ENCODE peak calls at places on chromosomes 4 and X, in seven cellular contexts. One of them, this sample, is unnamed.

GRCh38 chr4:25769251-25769650 is 93.5 kb downstream of the SEL1L3 start:
- DNase-seq in small intestine: no peak
- DNase-seq in mesendoderm: peak; percentile 11
- DNase-seq in RWPE2: no peak
- DNase-seq in prostate gland: no peak
- DNase-seq in pancreas: no peak
- DNase-seq in Caco-2: no peak
- DNase-seq in this sample: no peak

GRCh38 chrX:75276666-75277065 is 2.8 kb downstream of the UPRT start:
- DNase-seq in RWPE2: no peak
- DNase-seq in prostate gland: no peak
- DNase-seq in pancreas: no peak
- DNase-seq in small intestine: no peak
- DNase-seq in Caco-2: no peak
- DNase-seq in mesendoderm: no peak
- DNase-seq in this sample: no peak

GRCh38 chr4:87044511-87045369 is 109.9 kb downstream of the AFF1 start:
- DNase-seq in prostate gland: no peak
- DNase-seq in Caco-2: no peak
- DNase-seq in small intestine: no peak
- DNase-seq in pancreas: no peak
- DNase-seq in mesendoderm: peak; percentile 74
- DNase-seq in RWPE2: no peak
- DNase-seq in this sample: no peak

GRCh38 chrX:46326161-46326560 is 219.1 kb downstream of the ZNF674 start:
- DNase-seq in small intestine: no peak
- DNase-seq in pancreas: no peak
- DNase-seq in prostate gland: no peak
- DNase-seq in RWPE2: no peak
- DNase-seq in Caco-2: no peak
- DNase-seq in mesendoderm: peak; percentile 75
- DNase-seq in this sample: no peak

GRCh38 chr4:73259552-73260140 is 1.0 kb upstream of the ANKRD17 start:
- DNase-seq in Caco-2: no peak
- DNase-seq in small intestine: no peak
- DNase-seq in prostate gland: no peak
- DNase-seq in RWPE2: no peak
- DNase-seq in pancreas: no peak
- DNase-seq in mesendoderm: no peak
- DNase-seq in this sample: peak; percentile 44

GRCh38 chr4:102338405-102338804 is 6.9 kb downstream of the SLC39A8 start:
- DNase-seq in RWPE2: no peak
- DNase-seq in prostate gland: no peak
- DNase-seq in pancreas: no peak
- DNase-seq in small intestine: no peak
- DNase-seq in Caco-2: no peak
- DNase-seq in mesendoderm: no peak
- DNase-seq in this sample: no peak

GRCh38 chr4:6472387-6473263 is at the start of gene PPP2R2C:
- DNase-seq in small intestine: no peak
- DNase-seq in Caco-2: no peak
- DNase-seq in mesendoderm: peak; percentile 38
- DNase-seq in prostate gland: no peak
- DNase-seq in RWPE2: no peak
- DNase-seq in pancreas: no peak
- DNase-seq in this sample: no peak

GRCh38 chrX:130118396-130118795 is 8.1 kb upstream of the ELF4 start:
- DNase-seq in small intestine: no peak
- DNase-seq in RWPE2: no peak
- DNase-seq in Caco-2: no peak
- DNase-seq in pancreas: no peak
- DNase-seq in mesendoderm: no peak
- DNase-seq in prostate gland: no peak
- DNase-seq in this sample: no peak

GRCh38 chr4:42397256-42397634 is at the start of gene SHISA3:
- DNase-seq in RWPE2: no peak
- DNase-seq in Caco-2: no peak
- DNase-seq in small intestine: peak; percentile 29
- DNase-seq in prostate gland: no peak
- DNase-seq in mesendoderm: peak; percentile 87
- DNase-seq in pancreas: peak; percentile 47
- DNase-seq in this sample: peak; percentile 46

GRCh38 chr4:40016007-40016406 is 38.3 kb upstream of the PDS5A start:
- DNase-seq in pancreas: no peak
- DNase-seq in prostate gland: no peak
- DNase-seq in Caco-2: no peak
- DNase-seq in RWPE2: no peak
- DNase-seq in small intestine: no peak
- DNase-seq in mesendoderm: no peak
- DNase-seq in this sample: no peak

GRCh38 chr4:137648531-137648930 is 116.2 kb upstream of the PCDH18 start:
- DNase-seq in RWPE2: no peak
- DNase-seq in pancreas: no peak
- DNase-seq in Caco-2: no peak
- DNase-seq in mesendoderm: no peak
- DNase-seq in prostate gland: no peak
- DNase-seq in small intestine: no peak
- DNase-seq in this sample: no peak

GRCh38 chr4:112509243-112510190 is 6.5 kb downstream of the NEUROG2 start:
- DNase-seq in mesendoderm: peak; percentile 56
- DNase-seq in small intestine: no peak
- DNase-seq in Caco-2: no peak
- DNase-seq in pancreas: no peak
- DNase-seq in RWPE2: no peak
- DNase-seq in prostate gland: no peak
- DNase-seq in this sample: no peak

GRCh38 chr4:173185832-173186545 is 17.4 kb downstream of the GALNT7 start:
- DNase-seq in Caco-2: no peak
- DNase-seq in mesendoderm: no peak
- DNase-seq in pancreas: no peak
- DNase-seq in small intestine: peak; percentile 94
- DNase-seq in prostate gland: no peak
- DNase-seq in RWPE2: no peak
- DNase-seq in this sample: no peak

GRCh38 chrX:131987252-131987651 is 35.9 kb upstream of the STK26 start:
- DNase-seq in mesendoderm: no peak
- DNase-seq in prostate gland: no peak
- DNase-seq in Caco-2: no peak
- DNase-seq in pancreas: no peak
- DNase-seq in RWPE2: no peak
- DNase-seq in small intestine: peak; percentile 24
- DNase-seq in this sample: no peak

GRCh38 chr4:107600456-107600855 is 119.6 kb downstream of the PAPSS1 start:
- DNase-seq in small intestine: no peak
- DNase-seq in prostate gland: no peak
- DNase-seq in mesendoderm: peak; percentile 52
- DNase-seq in RWPE2: no peak
- DNase-seq in Caco-2: no peak
- DNase-seq in pancreas: no peak
- DNase-seq in this sample: no peak

GRCh38 chr4:143286733-143287570 is 49.7 kb upstream of the GAB1 start:
- DNase-seq in small intestine: no peak
- DNase-seq in Caco-2: no peak
- DNase-seq in RWPE2: no peak
- DNase-seq in prostate gland: no peak
- DNase-seq in mesendoderm: no peak
- DNase-seq in pancreas: no peak
- DNase-seq in this sample: no peak

GRCh38 chr4:42605264-42605663 is 51.6 kb downstream of the ATP8A1 start:
- DNase-seq in mesendoderm: peak; percentile 76
- DNase-seq in pancreas: no peak
- DNase-seq in small intestine: no peak
- DNase-seq in RWPE2: no peak
- DNase-seq in prostate gland: no peak
- DNase-seq in Caco-2: no peak
- DNase-seq in this sample: no peak

GRCh38 chrX:19225906-19226305 is 103.6 kb upstream of the ADGRG2 start:
- DNase-seq in prostate gland: peak; percentile 4
- DNase-seq in small intestine: peak; percentile 0
- DNase-seq in Caco-2: no peak
- DNase-seq in RWPE2: no peak
- DNase-seq in mesendoderm: peak; percentile 81
- DNase-seq in pancreas: no peak
- DNase-seq in this sample: no peak

GRCh38 chr4:38111717-38112116 is 151.5 kb downstream of the PTTG2 start:
- DNase-seq in RWPE2: no peak
- DNase-seq in small intestine: no peak
- DNase-seq in prostate gland: no peak
- DNase-seq in pancreas: no peak
- DNase-seq in mesendoderm: no peak
- DNase-seq in Caco-2: no peak
- DNase-seq in this sample: no peak

GRCh38 chr4:68304731-68305130 is 45.2 kb downstream of the YTHDC1 start:
- DNase-seq in mesendoderm: no peak
- DNase-seq in Caco-2: no peak
- DNase-seq in pancreas: no peak
- DNase-seq in RWPE2: no peak
- DNase-seq in small intestine: no peak
- DNase-seq in prostate gland: no peak
- DNase-seq in this sample: no peak

GRCh38 chr4:8818063-8818881 is 53.4 kb downstream of the HMX1 start:
- DNase-seq in small intestine: no peak
- DNase-seq in RWPE2: peak; percentile 38
- DNase-seq in Caco-2: peak; percentile 26
- DNase-seq in mesendoderm: no peak
- DNase-seq in prostate gland: no peak
- DNase-seq in pancreas: peak; percentile 40
- DNase-seq in this sample: no peak

GRCh38 chr4:37446016-37446415 is 201.5 kb downstream of the NWD2 start:
- DNase-seq in pancreas: no peak
- DNase-seq in prostate gland: no peak
- DNase-seq in small intestine: no peak
- DNase-seq in RWPE2: no peak
- DNase-seq in Caco-2: no peak
- DNase-seq in mesendoderm: no peak
- DNase-seq in this sample: no peak

GRCh38 chrX:23332101-23332887 is 2.4 kb upstream of the PTCHD1 start:
- DNase-seq in pancreas: no peak
- DNase-seq in prostate gland: peak; percentile 6
- DNase-seq in Caco-2: no peak
- DNase-seq in mesendoderm: no peak
- DNase-seq in small intestine: no peak
- DNase-seq in RWPE2: no peak
- DNase-seq in this sample: no peak

GRCh38 chrX:23334871-23335599 is 386 bp downstream of the PTCHD1 start:
- DNase-seq in small intestine: no peak
- DNase-seq in RWPE2: no peak
- DNase-seq in mesendoderm: peak; percentile 40
- DNase-seq in Caco-2: no peak
- DNase-seq in pancreas: peak; percentile 65
- DNase-seq in prostate gland: no peak
- DNase-seq in this sample: no peak

GRCh38 chrX:23332888-23333821 is 1.5 kb upstream of the PTCHD1 start:
- DNase-seq in pancreas: no peak
- DNase-seq in Caco-2: no peak
- DNase-seq in prostate gland: no peak
- DNase-seq in RWPE2: no peak
- DNase-seq in mesendoderm: peak; percentile 69
- DNase-seq in small intestine: no peak
- DNase-seq in this sample: no peak

GRCh38 chrX:23334536-23334870 is at the start of gene PTCHD1:
- DNase-seq in Caco-2: no peak
- DNase-seq in prostate gland: no peak
- DNase-seq in RWPE2: no peak
- DNase-seq in pancreas: no peak
- DNase-seq in mesendoderm: no peak
- DNase-seq in small intestine: no peak
- DNase-seq in this sample: no peak

GRCh38 chrX:23333842-23334535 is 660 bp upstream of the PTCHD1 start:
- DNase-seq in prostate gland: peak; percentile 12
- DNase-seq in pancreas: peak; percentile 67
- DNase-seq in RWPE2: no peak
- DNase-seq in mesendoderm: peak; percentile 76
- DNase-seq in small intestine: peak; percentile 0
- DNase-seq in Caco-2: no peak
- DNase-seq in this sample: no peak
- H3K4me3 ChIP-seq in prostate gland: peak overlapping the region; percentile 25
- H3K4me3 ChIP-seq in pancreas: no peak overlapping the region
- H3K4me3 ChIP-seq in RWPE2: no peak overlapping the region
- H3K4me3 ChIP-seq in mesendoderm: no peak overlapping the region
- H3K4me3 ChIP-seq in small intestine: no peak overlapping the region
- H3K4me3 ChIP-seq in Caco-2: no peak overlapping the region
- H3K4me3 ChIP-seq in this sample: no peak overlapping the region

DNA sequence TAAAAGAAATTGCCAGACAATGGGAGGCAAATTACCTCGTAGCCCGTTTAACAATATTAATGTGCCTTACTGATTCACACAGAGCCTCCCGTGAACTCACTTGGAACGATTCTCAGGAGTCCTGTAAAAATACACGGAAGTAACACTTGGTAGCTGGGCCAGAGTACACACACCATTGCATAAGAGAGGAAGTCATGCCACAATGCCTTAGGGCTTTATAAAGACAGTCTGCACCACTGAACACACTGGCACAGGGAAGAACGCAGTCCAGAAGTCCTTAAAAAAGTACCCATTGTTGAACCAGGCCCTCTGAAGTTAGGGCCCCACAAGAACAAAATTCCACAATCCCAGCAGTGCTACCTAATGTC is 15.1 kb downstream of the SLC2A9 start:
- DNase-seq in RWPE2: no peak
- DNase-seq in Caco-2: no peak
- DNase-seq in mesendoderm: no peak
- DNase-seq in small intestine: peak; percentile 96
- DNase-seq in prostate gland: peak; percentile 92
- DNase-seq in pancreas: no peak
- DNase-seq in this sample: no peak
- H3K4me1 ChIP-seq in RWPE2: peaks cover 68% of the 10 kb centered on the region
- H3K4me1 ChIP-seq in Caco-2: peaks cover 7% of the 10 kb centered on the region
- H3K4me1 ChIP-seq in mesendoderm: no peaks in the 10 kb centered on the region
- H3K4me1 ChIP-seq in small intestine: peaks cover 22% of the 10 kb centered on the region
- H3K4me1 ChIP-seq in prostate gland: peaks cover 24% of the 10 kb centered on the region
- H3K4me1 ChIP-seq in pancreas: no peaks in the 10 kb centered on the region
- H3K4me1 ChIP-seq in this sample: no peaks in the 10 kb centered on the region

GRCh38 chrX:6500717-6501116 is 34.2 kb downstream of the VCX3A start:
- DNase-seq in Caco-2: no peak
- DNase-seq in RWPE2: no peak
- DNase-seq in small intestine: no peak
- DNase-seq in mesendoderm: no peak
- DNase-seq in prostate gland: no peak
- DNase-seq in pancreas: no peak
- DNase-seq in this sample: no peak

GRCh38 chrX:6498324-6498723 is 36.6 kb downstream of the VCX3A start:
- DNase-seq in Caco-2: no peak
- DNase-seq in pancreas: no peak
- DNase-seq in mesendoderm: no peak
- DNase-seq in prostate gland: no peak
- DNase-seq in small intestine: no peak
- DNase-seq in RWPE2: no peak
- DNase-seq in this sample: no peak
- H3K4me3 ChIP-seq in Caco-2: no peak overlapping the region
- H3K4me3 ChIP-seq in pancreas: no peak overlapping the region
- H3K4me3 ChIP-seq in mesendoderm: no peak overlapping the region
- H3K4me3 ChIP-seq in prostate gland: no peak overlapping the region
- H3K4me3 ChIP-seq in small intestine: no peak overlapping the region
- H3K4me3 ChIP-seq in RWPE2: no peak overlapping the region
- H3K4me3 ChIP-seq in this sample: no peak overlapping the region

GRCh38 chr4:128820631-128821119 is 11.2 kb downstream of the JADE1 start:
- DNase-seq in RWPE2: no peak
- DNase-seq in mesendoderm: no peak
- DNase-seq in prostate gland: no peak
- DNase-seq in pancreas: no peak
- DNase-seq in Caco-2: no peak
- DNase-seq in small intestine: no peak
- DNase-seq in this sample: no peak
- H3K4me1 ChIP-seq in RWPE2: peaks cover 32% of the 10 kb centered on the region
- H3K4me1 ChIP-seq in mesendoderm: peaks cover 8% of the 10 kb centered on the region
- H3K4me1 ChIP-seq in prostate gland: no peaks in the 10 kb centered on the region
- H3K4me1 ChIP-seq in pancreas: peaks cover 7% of the 10 kb centered on the region
- H3K4me1 ChIP-seq in Caco-2: peaks cover 46% of the 10 kb centered on the region
- H3K4me1 ChIP-seq in small intestine: peaks cover 6% of the 10 kb centered on the region
- H3K4me1 ChIP-seq in this sample: peaks cover 31% of the 10 kb centered on the region